ENCODE peak calls at places on chromosomes 7 and 10, in six cellular contexts. One of them, this sample, is unnamed.

GRCh38 chr7:100894860-100895700 is 608 bp downstream of the ACHE start:
- DNase-seq in upper lobe of left lung: peak; percentile 94
- DNase-seq in HCEC 1CT: no peak
- DNase-seq in upper lobe of right lung: peak; percentile 80
- DNase-seq in A172: no peak
- DNase-seq in ureter: peak; percentile 63
- DNase-seq in this sample: no peak

GRCh38 chr10:103232772-103233488 is 12.8 kb upstream of the RPEL1 start:
- DNase-seq in A172: peak; percentile 68
- DNase-seq in upper lobe of right lung: no peak
- DNase-seq in HCEC 1CT: peak; percentile 77
- DNase-seq in ureter: no peak
- DNase-seq in upper lobe of left lung: no peak
- DNase-seq in this sample: no peak

GRCh38 chr7:85471740-85472139 is 284.9 kb upstream of the SEMA3D start:
- DNase-seq in upper lobe of left lung: no peak
- DNase-seq in ureter: no peak
- DNase-seq in HCEC 1CT: peak; percentile 81
- DNase-seq in upper lobe of right lung: no peak
- DNase-seq in A172: peak; percentile 9
- DNase-seq in this sample: no peak

GRCh38 chr7:128887169-128888038 is 23.1 kb downstream of the KCP start:
- DNase-seq in upper lobe of right lung: peak; percentile 11
- DNase-seq in HCEC 1CT: no peak
- DNase-seq in upper lobe of left lung: no peak
- DNase-seq in A172: no peak
- DNase-seq in ureter: no peak
- DNase-seq in this sample: no peak

GRCh38 chr7:2431260-2431867 is 28.0 kb downstream of the CHST12 start:
- DNase-seq in upper lobe of left lung: no peak
- DNase-seq in A172: no peak
- DNase-seq in upper lobe of right lung: no peak
- DNase-seq in HCEC 1CT: no peak
- DNase-seq in ureter: no peak
- DNase-seq in this sample: no peak

GRCh38 chr7:127802845-127803244 is 150.9 kb downstream of the SND1 start:
- DNase-seq in HCEC 1CT: no peak
- DNase-seq in ureter: no peak
- DNase-seq in upper lobe of right lung: no peak
- DNase-seq in A172: no peak
- DNase-seq in upper lobe of left lung: no peak
- DNase-seq in this sample: no peak

GRCh38 chr7:13988011-13988410 is 1.5 kb downstream of the ETV1 start:
- DNase-seq in upper lobe of left lung: no peak
- DNase-seq in ureter: no peak
- DNase-seq in A172: no peak
- DNase-seq in upper lobe of right lung: no peak
- DNase-seq in HCEC 1CT: peak; percentile 45
- DNase-seq in this sample: no peak

GRCh38 chr10:7275761-7276440 is 134.9 kb downstream of the SFMBT2 start:
- DNase-seq in upper lobe of right lung: no peak
- DNase-seq in HCEC 1CT: no peak
- DNase-seq in A172: no peak
- DNase-seq in upper lobe of left lung: no peak
- DNase-seq in ureter: no peak
- DNase-seq in this sample: no peak

GRCh38 chr7:150378115-150378852 is 846 bp upstream of the ZNF775 start:
- DNase-seq in upper lobe of right lung: peak; percentile 71
- DNase-seq in ureter: peak; percentile 68
- DNase-seq in A172: peak; percentile 90
- DNase-seq in HCEC 1CT: peak; percentile 62
- DNase-seq in upper lobe of left lung: no peak
- DNase-seq in this sample: no peak

GRCh38 chr7:102875700-102876192 is 37.1 kb upstream of the LRRC17 start:
- DNase-seq in HCEC 1CT: peak; percentile 100
- DNase-seq in upper lobe of right lung: no peak
- DNase-seq in upper lobe of left lung: no peak
- DNase-seq in ureter: peak; percentile 54
- DNase-seq in A172: peak; percentile 100
- DNase-seq in this sample: no peak

GRCh38 chr7:157952841-157953645 is 616.2 kb downstream of the DNAJB6 start:
- DNase-seq in upper lobe of right lung: peak; percentile 54
- DNase-seq in ureter: no peak
- DNase-seq in A172: no peak
- DNase-seq in HCEC 1CT: no peak
- DNase-seq in upper lobe of left lung: no peak
- DNase-seq in this sample: peak; percentile 84

GRCh38 chr7:26535483-26536069 is 243.9 kb downstream of the SNX10 start:
- DNase-seq in A172: no peak
- DNase-seq in ureter: no peak
- DNase-seq in upper lobe of left lung: no peak
- DNase-seq in HCEC 1CT: no peak
- DNase-seq in upper lobe of right lung: no peak
- DNase-seq in this sample: no peak

GRCh38 chr7:112798199-112799159 is 8.3 kb upstream of the TMEM168 start:
- DNase-seq in upper lobe of left lung: no peak
- DNase-seq in A172: no peak
- DNase-seq in upper lobe of right lung: no peak
- DNase-seq in HCEC 1CT: no peak
- DNase-seq in ureter: no peak
- DNase-seq in this sample: no peak

GRCh38 chr7:55432937-55433784 is 68.0 kb downstream of the LANCL2 start:
- DNase-seq in upper lobe of right lung: no peak
- DNase-seq in A172: peak; percentile 78
- DNase-seq in upper lobe of left lung: no peak
- DNase-seq in HCEC 1CT: peak; percentile 52
- DNase-seq in ureter: no peak
- DNase-seq in this sample: no peak

GRCh38 chr10:25725917-25726716 is 207.9 kb upstream of the MYO3A start:
- DNase-seq in HCEC 1CT: peak; percentile 23
- DNase-seq in A172: peak; percentile 55
- DNase-seq in ureter: no peak
- DNase-seq in upper lobe of right lung: no peak
- DNase-seq in upper lobe of left lung: no peak
- DNase-seq in this sample: no peak

GRCh38 chr10:86301971-86302370 is 64.6 kb downstream of the GRID1 start:
- DNase-seq in upper lobe of left lung: no peak
- DNase-seq in ureter: peak; percentile 27
- DNase-seq in HCEC 1CT: no peak
- DNase-seq in upper lobe of right lung: peak; percentile 15
- DNase-seq in A172: no peak
- DNase-seq in this sample: peak; percentile 49

GRCh38 chr7:95609277-95609971 is 13.1 kb upstream of the PDK4 start:
- DNase-seq in upper lobe of left lung: no peak
- DNase-seq in upper lobe of right lung: no peak
- DNase-seq in HCEC 1CT: peak; percentile 33
- DNase-seq in A172: peak; percentile 57
- DNase-seq in ureter: no peak
- DNase-seq in this sample: no peak

GRCh38 chr7:151384352-151384697 is 25.5 kb downstream of the WDR86 start:
- DNase-seq in HCEC 1CT: no peak
- DNase-seq in ureter: no peak
- DNase-seq in upper lobe of right lung: no peak
- DNase-seq in upper lobe of left lung: no peak
- DNase-seq in A172: no peak
- DNase-seq in this sample: no peak

GRCh38 chr10:128854965-128855364 is 612.1 kb upstream of the MGMT start:
- DNase-seq in HCEC 1CT: no peak
- DNase-seq in ureter: peak; percentile 73
- DNase-seq in upper lobe of left lung: no peak
- DNase-seq in upper lobe of right lung: peak; percentile 86
- DNase-seq in A172: no peak
- DNase-seq in this sample: no peak

GRCh38 chr10:7133270-7133669 is 277.6 kb downstream of the SFMBT2 start:
- DNase-seq in HCEC 1CT: no peak
- DNase-seq in ureter: no peak
- DNase-seq in upper lobe of left lung: no peak
- DNase-seq in upper lobe of right lung: no peak
- DNase-seq in A172: no peak
- DNase-seq in this sample: no peak

GRCh38 chr7:82413237-82413636 is 30.3 kb downstream of the CACNA2D1 start:
- DNase-seq in upper lobe of right lung: no peak
- DNase-seq in upper lobe of left lung: no peak
- DNase-seq in HCEC 1CT: no peak
- DNase-seq in ureter: no peak
- DNase-seq in A172: no peak
- DNase-seq in this sample: no peak

GRCh38 chr7:152673902-152674301 is 2.0 kb downstream of the XRCC2 start:
- DNase-seq in upper lobe of left lung: no peak
- DNase-seq in A172: no peak
- DNase-seq in ureter: no peak
- DNase-seq in HCEC 1CT: no peak
- DNase-seq in upper lobe of right lung: no peak
- DNase-seq in this sample: no peak

GRCh38 chr7:64951250-64951848 is 39.5 kb downstream of the ZNF117 start:
- DNase-seq in upper lobe of left lung: no peak
- DNase-seq in ureter: no peak
- DNase-seq in upper lobe of right lung: no peak
- DNase-seq in A172: peak; percentile 52
- DNase-seq in HCEC 1CT: peak; percentile 41
- DNase-seq in this sample: no peak

GRCh38 chr7:128217030-128217805 is 23.9 kb upstream of the LEP start:
- DNase-seq in HCEC 1CT: peak; percentile 97
- DNase-seq in upper lobe of right lung: peak; percentile 78
- DNase-seq in upper lobe of left lung: no peak
- DNase-seq in ureter: no peak
- DNase-seq in A172: peak; percentile 92
- DNase-seq in this sample: peak; percentile 84

GRCh38 chr7:6497994-6498393 is 50.2 kb upstream of the DAGLB start:
- DNase-seq in ureter: no peak
- DNase-seq in upper lobe of left lung: no peak
- DNase-seq in upper lobe of right lung: no peak
- DNase-seq in A172: no peak
- DNase-seq in HCEC 1CT: no peak
- DNase-seq in this sample: no peak

GRCh38 chr7:132292803-132293202 is 283.5 kb downstream of the PLXNA4 start:
- DNase-seq in upper lobe of right lung: no peak
- DNase-seq in upper lobe of left lung: no peak
- DNase-seq in ureter: no peak
- DNase-seq in A172: peak; percentile 10
- DNase-seq in HCEC 1CT: no peak
- DNase-seq in this sample: no peak

GRCh38 chr7:92973964-92974363 is 137.6 kb upstream of the CDK6 start:
- DNase-seq in HCEC 1CT: peak; percentile 75
- DNase-seq in A172: peak; percentile 40
- DNase-seq in ureter: no peak
- DNase-seq in upper lobe of right lung: no peak
- DNase-seq in upper lobe of left lung: no peak
- DNase-seq in this sample: no peak

GRCh38 chr10:131206136-131206995 is 105.2 kb downstream of the TCERG1L start:
- DNase-seq in A172: no peak
- DNase-seq in upper lobe of left lung: no peak
- DNase-seq in HCEC 1CT: no peak
- DNase-seq in ureter: peak; percentile 20
- DNase-seq in upper lobe of right lung: peak; percentile 35
- DNase-seq in this sample: peak; percentile 75

GRCh38 chr7:27576360-27576944 is 86.2 kb downstream of the HIBADH start:
- DNase-seq in upper lobe of right lung: no peak
- DNase-seq in A172: peak; percentile 61
- DNase-seq in ureter: no peak
- DNase-seq in upper lobe of left lung: no peak
- DNase-seq in HCEC 1CT: peak; percentile 48
- DNase-seq in this sample: no peak

GRCh38 chr7:63093481-63093880 is 905.2 kb upstream of the ZNF722 start:
- DNase-seq in upper lobe of right lung: no peak
- DNase-seq in HCEC 1CT: no peak
- DNase-seq in A172: no peak
- DNase-seq in ureter: no peak
- DNase-seq in upper lobe of left lung: no peak
- DNase-seq in this sample: no peak

GRCh38 chr7:66928388-66928787 is 7.4 kb downstream of the TMEM248 start:
- DNase-seq in ureter: no peak
- DNase-seq in HCEC 1CT: no peak
- DNase-seq in A172: no peak
- DNase-seq in upper lobe of left lung: no peak
- DNase-seq in upper lobe of right lung: no peak
- DNase-seq in this sample: no peak

GRCh38 chr10:137606-138005 is 2.4 kb downstream of the ZMYND11 start:
- DNase-seq in HCEC 1CT: peak; percentile 61
- DNase-seq in upper lobe of left lung: no peak
- DNase-seq in upper lobe of right lung: no peak
- DNase-seq in A172: peak; percentile 56
- DNase-seq in ureter: no peak
- DNase-seq in this sample: no peak

GRCh38 chr10:43922335-43923280 is 273.9 kb upstream of the ZNF32 start:
- DNase-seq in upper lobe of right lung: no peak
- DNase-seq in upper lobe of left lung: no peak
- DNase-seq in A172: no peak
- DNase-seq in HCEC 1CT: no peak
- DNase-seq in ureter: peak; percentile 27
- DNase-seq in this sample: no peak

GRCh38 chr10:75050520-75050919 is 60.9 kb upstream of the SAMD8 start:
- DNase-seq in upper lobe of right lung: no peak
- DNase-seq in A172: no peak
- DNase-seq in upper lobe of left lung: peak; percentile 26
- DNase-seq in ureter: no peak
- DNase-seq in HCEC 1CT: no peak
- DNase-seq in this sample: peak; percentile 45

GRCh38 chr10:110059965-110060364 is 52.2 kb downstream of the ADD3 start:
- DNase-seq in upper lobe of left lung: no peak
- DNase-seq in HCEC 1CT: no peak
- DNase-seq in ureter: no peak
- DNase-seq in A172: no peak
- DNase-seq in upper lobe of right lung: no peak
- DNase-seq in this sample: no peak

GRCh38 chr7:114415054-114415997 is 711 bp downstream of the FOXP2 start:
- DNase-seq in upper lobe of left lung: no peak
- DNase-seq in upper lobe of right lung: no peak
- DNase-seq in A172: no peak
- DNase-seq in ureter: no peak
- DNase-seq in HCEC 1CT: no peak
- DNase-seq in this sample: no peak

This sample was measured in mesenteric fat pad.